ENCODE peak calls at places on chromosomes 13 and 19, in ten cellular contexts. K, R, O, U, T, H, F, N, I and E are unnamed samples.

GRCh38 chr19:55369651-55370304 is 485 bp downstream of the IL11 start:
- DNase-seq in K (peak), N (no peak), O (no peak), H (no peak), U (no peak), T (peak), I (no peak), R (no peak), F (no peak), E (no peak)

GRCh38 chr13:23159205-23159586 is 21.6 kb upstream of the SGCG start:
- DNase-seq in F (no peak), H (peak), O (no peak), K (peak), R (no peak), T (peak), N (no peak), I (no peak), U (no peak), E (no peak)

GRCh38 chr13:36616706-36617105 is 57.1 kb upstream of the SERTM1 start:
- DNase-seq in N (no peak), H (no peak), R (no peak), U (no peak), I (no peak), T (no peak), F (no peak), O (no peak), K (no peak), E (no peak)

GRCh38 chr19:13099073-13099999 is 3.3 kb downstream of the LYL1 start:
- DNase-seq in U (peak), T (peak), R (no peak), I (no peak), F (no peak), K (no peak), O (peak), N (peak), H (peak), E (no peak)

GRCh38 chr13:99978781-99979452 is 2.7 kb upstream of the ZIC2 start:
- DNase-seq in U (no peak), T (no peak), N (no peak), R (no peak), O (no peak), K (no peak), H (no peak), F (no peak), I (no peak), E (no peak)

GRCh38 chr13:47277774-47278173 is 380.9 kb upstream of the HTR2A start:
- DNase-seq in I (no peak), N (no peak), R (no peak), O (no peak), U (no peak), H (no peak), T (no peak), K (no peak), F (no peak), E (no peak)

GRCh38 chr13:51342706-51343105 is 3.2 kb downstream of the SERPINE3 start:
- DNase-seq in K (no peak), N (no peak), U (no peak), F (no peak), I (no peak), O (no peak), H (no peak), T (no peak), R (no peak), E (no peak)

GRCh38 chr19:39001016-39001415 is 25.5 kb upstream of the FBXO17 start:
- DNase-seq in R (no peak), F (peak), T (no peak), I (no peak), N (no peak), H (no peak), K (no peak), O (no peak), U (no peak), E (no peak)

GRCh38 chr13:58843071-58843470 is 1211.5 kb downstream of the PCDH17 start:
- DNase-seq in I (no peak), T (no peak), O (no peak), K (no peak), H (no peak), R (no peak), F (no peak), U (no peak), N (no peak), E (no peak)